ENCODE peak calls at places on chromosomes 5 and 9, in ten cellular contexts. K is WERI-Rb-1; W is progenitor cell of endocrine pancreas; G is activated T-cell treated with anti-CD3 and anti-CD28 coated beads, Interleukin-2, amount 50 U/mL, for 72 hours; P is Right ventricle myocardium superior; Z is T-helper 2 cell; V is GM13977; E is effector CD4-positive, alpha-beta T cell; H is cardiac fibroblast; L is activated gamma-delta T cell treated with anti-CD3 and anti-CD28 coated beads, Interleukin-2, amount 50 U/mL, for 16 hours. X is an unnamed sample.

GRCh38 chr9:98216391-98216790 is 24.0 kb upstream of the CORO2A start:
- DNase-seq in K (no peak), W (no peak), G (no peak), P (no peak), Z (no peak), V (no peak), E (no peak), H (no peak), L (no peak), X (no peak)

GRCh38 chr5:145124806-145125205 is 710.3 kb downstream of the PRELID2 start:
- DNase-seq in K (no peak), W (no peak), G (no peak), P (no peak), Z (no peak), V (no peak), E (no peak), H (no peak), L (no peak), X (no peak)

GRCh38 chr5:122999947-123000563 is 36.5 kb downstream of the PPIC start:
- DNase-seq in K (no peak), W (no peak), G (peak), P (peak), Z (no peak), V (peak), E (no peak), H (peak), L (no peak), X (peak)

GRCh38 chr5:9523090-9523813 is 22.6 kb downstream of the SEMA5A start:
- DNase-seq in K (no peak), W (no peak), G (no peak), P (no peak), Z (no peak), V (no peak), E (no peak), H (peak), L (no peak), X (no peak)

GRCh38 chr9:134144801-134145200 is 8.9 kb downstream of the WDR5 start:
- DNase-seq in K (no peak), W (no peak), G (no peak), P (no peak), Z (no peak), V (no peak), E (no peak), H (no peak), L (no peak), X (peak)

GRCh38 chr5:1011741-1012315 is 3.2 kb downstream of the NKD2 start:
- DNase-seq in K (peak), W (no peak), G (no peak), P (peak), Z (peak), V (no peak), E (no peak), H (no peak), L (no peak), X (no peak)

GRCh38 chr9:116482740-116483139 is 204.4 kb upstream of the TRIM32 start:
- DNase-seq in K (no peak), W (no peak), G (no peak), P (no peak), Z (no peak), V (no peak), E (no peak), H (no peak), L (no peak), X (no peak)

GRCh38 chr9:112556497-112557085 is 70.0 kb downstream of the KIAA1958 start:
- DNase-seq in K (no peak), W (no peak), G (no peak), P (no peak), Z (no peak), V (no peak), E (no peak), H (peak), L (no peak), X (peak)

GRCh38 chr5:148011407-148012124 is 52.2 kb upstream of the SPINK5 start:
- DNase-seq in K (no peak), W (no peak), G (no peak), P (no peak), Z (no peak), V (no peak), E (no peak), H (peak), L (no peak), X (no peak)

GRCh38 chr9:136807281-136808074 is at the start of gene RABL6:
- DNase-seq in K (peak), W (peak), G (peak), P (peak), Z (peak), V (peak), E (peak), H (peak), L (peak), X (peak)

GRCh38 chr5:146447734-146448380 is 724 bp downstream of the TCERG1 start:
- DNase-seq in K (peak), W (no peak), G (peak), P (no peak), Z (no peak), V (no peak), E (no peak), H (peak), L (no peak), X (no peak)

GRCh38 chr5:123300266-123300665 is 122.9 kb downstream of the CEP120 start:
- DNase-seq in K (no peak), W (no peak), G (no peak), P (no peak), Z (no peak), V (no peak), E (no peak), H (no peak), L (no peak), X (no peak)

GRCh38 chr5:175363300-175363699 is 80.7 kb downstream of the DRD1 start:
- DNase-seq in K (no peak), W (no peak), G (no peak), P (no peak), Z (no peak), V (no peak), E (no peak), H (no peak), L (no peak), X (no peak)

GRCh38 chr5:117594165-117594564 is 1019.5 kb upstream of the SEMA6A start:
- DNase-seq in K (no peak), W (no peak), G (no peak), P (peak), Z (no peak), V (no peak), E (no peak), H (peak), L (no peak), X (no peak)

GRCh38 chr5:126178521-126178920 is 244.7 kb upstream of the GRAMD2B start:
- DNase-seq in K (no peak), W (no peak), G (no peak), P (no peak), Z (no peak), V (no peak), E (no peak), H (peak), L (no peak), X (no peak)

GRCh38 chr9:117377046-117377445 is 37.8 kb downstream of the ASTN2 start:
- DNase-seq in K (peak), W (no peak), G (no peak), P (no peak), Z (no peak), V (no peak), E (no peak), H (no peak), L (no peak), X (no peak)

GRCh38 chr5:75558972-75559632 is 47.4 kb downstream of the POLK start:
- DNase-seq in K (no peak), W (no peak), G (no peak), P (no peak), Z (no peak), V (no peak), E (no peak), H (peak), L (no peak), X (no peak)

GRCh38 chr9:120256146-120256545 is 323.8 kb downstream of the CDK5RAP2 start:
- DNase-seq in K (no peak), W (no peak), G (no peak), P (no peak), Z (no peak), V (no peak), E (no peak), H (no peak), L (no peak), X (no peak)

GRCh38 chr5:61330341-61330878 is 1.6 kb upstream of the ZSWIM6 start:
- DNase-seq in K (peak), W (no peak), G (no peak), P (peak), Z (no peak), V (no peak), E (peak), H (peak), L (no peak), X (peak)

GRCh38 chr5:56190500-56190899 is 42.6 kb downstream of the ANKRD55 start:
- DNase-seq in K (no peak), W (no peak), G (no peak), P (no peak), Z (no peak), V (no peak), E (peak), H (peak), L (no peak), X (no peak)

X was measured in hepatic stellate cell.